ENCODE peak calls at places on chromosomes 11 and 22, in eight cellular contexts. One of them, this sample, is unnamed.

GRCh38 chr11:16191852-16192240 is 164.5 kb downstream of the SOX6 start:
- DNase-seq in fibroblast of mammary gland: no peak
- DNase-seq in SK-MEL-5: peak
- DNase-seq in pancreas: no peak
- DNase-seq in iPS-NIHi11: no peak
- DNase-seq in myocyte: no peak
- DNase-seq in H1: no peak
- DNase-seq in spleen: no peak
- DNase-seq in this sample: no peak

GRCh38 chr11:116578971-116579687 is 193.7 kb downstream of the BUD13 start:
- DNase-seq in iPS-NIHi11: peak
- DNase-seq in myocyte: no peak
- DNase-seq in pancreas: no peak
- DNase-seq in spleen: no peak
- DNase-seq in SK-MEL-5: no peak
- DNase-seq in fibroblast of mammary gland: peak
- DNase-seq in H1: no peak
- DNase-seq in this sample: no peak

GRCh38 chr11:88531776-88532175 is 194.2 kb upstream of the CTSC start:
- DNase-seq in myocyte: no peak
- DNase-seq in fibroblast of mammary gland: no peak
- DNase-seq in spleen: no peak
- DNase-seq in SK-MEL-5: no peak
- DNase-seq in iPS-NIHi11: no peak
- DNase-seq in pancreas: no peak
- DNase-seq in H1: no peak
- DNase-seq in this sample: no peak

GRCh38 chr11:114738954-114739353 is 60.6 kb downstream of the NXPE2 start:
- DNase-seq in iPS-NIHi11: peak
- DNase-seq in myocyte: peak
- DNase-seq in fibroblast of mammary gland: peak
- DNase-seq in H1: peak
- DNase-seq in spleen: no peak
- DNase-seq in SK-MEL-5: peak
- DNase-seq in pancreas: peak
- DNase-seq in this sample: peak

GRCh38 chr11:33735426-33736147 is 636 bp downstream of the CD59 start:
- DNase-seq in spleen: peak
- DNase-seq in iPS-NIHi11: peak
- DNase-seq in H1: no peak
- DNase-seq in pancreas: no peak
- DNase-seq in fibroblast of mammary gland: no peak
- DNase-seq in myocyte: peak
- DNase-seq in SK-MEL-5: no peak
- DNase-seq in this sample: no peak

GRCh38 chr22:19393704-19394103 is 37.8 kb downstream of the HIRA start:
- DNase-seq in myocyte: no peak
- DNase-seq in fibroblast of mammary gland: no peak
- DNase-seq in SK-MEL-5: no peak
- DNase-seq in iPS-NIHi11: no peak
- DNase-seq in pancreas: no peak
- DNase-seq in H1: no peak
- DNase-seq in spleen: no peak
- DNase-seq in this sample: no peak

GRCh38 chr22:42931421-42932196 is 74.5 kb upstream of the ARFGAP3 start:
- DNase-seq in myocyte: peak
- DNase-seq in H1: no peak
- DNase-seq in SK-MEL-5: no peak
- DNase-seq in pancreas: peak
- DNase-seq in iPS-NIHi11: no peak
- DNase-seq in fibroblast of mammary gland: peak
- DNase-seq in spleen: peak
- DNase-seq in this sample: no peak

GRCh38 chr22:18970180-18970947 is 34.3 kb upstream of the PRODH start:
- DNase-seq in myocyte: no peak
- DNase-seq in iPS-NIHi11: peak
- DNase-seq in spleen: peak
- DNase-seq in SK-MEL-5: no peak
- DNase-seq in pancreas: peak
- DNase-seq in fibroblast of mammary gland: no peak
- DNase-seq in H1: no peak
- DNase-seq in this sample: no peak

GRCh38 chr22:44697423-44698179 is 4.4 kb upstream of the PRR5 start:
- DNase-seq in myocyte: peak
- DNase-seq in pancreas: peak
- DNase-seq in H1: peak
- DNase-seq in SK-MEL-5: peak
- DNase-seq in spleen: peak
- DNase-seq in iPS-NIHi11: peak
- DNase-seq in fibroblast of mammary gland: peak
- DNase-seq in this sample: no peak

GRCh38 chr11:2919188-2919587 is 10.0 kb downstream of the PHLDA2 start:
- DNase-seq in fibroblast of mammary gland: no peak
- DNase-seq in SK-MEL-5: no peak
- DNase-seq in spleen: no peak
- DNase-seq in H1: no peak
- DNase-seq in pancreas: peak
- DNase-seq in iPS-NIHi11: no peak
- DNase-seq in myocyte: no peak
- DNase-seq in this sample: no peak

GRCh38 chr11:59197990-59198389 is 14.7 kb downstream of the MPEG1 start:
- DNase-seq in fibroblast of mammary gland: no peak
- DNase-seq in SK-MEL-5: no peak
- DNase-seq in myocyte: peak
- DNase-seq in iPS-NIHi11: no peak
- DNase-seq in H1: no peak
- DNase-seq in pancreas: peak
- DNase-seq in spleen: no peak
- DNase-seq in this sample: peak

GRCh38 chr22:46070215-46070721 is 80.1 kb upstream of the PPARA start:
- DNase-seq in SK-MEL-5: no peak
- DNase-seq in fibroblast of mammary gland: peak
- DNase-seq in pancreas: peak
- DNase-seq in iPS-NIHi11: no peak
- DNase-seq in myocyte: no peak
- DNase-seq in spleen: peak
- DNase-seq in H1: no peak
- DNase-seq in this sample: no peak

GRCh38 chr11:76680517-76681425 is 10.2 kb upstream of the LRRC32 start:
- DNase-seq in H1: peak
- DNase-seq in fibroblast of mammary gland: peak
- DNase-seq in spleen: peak
- DNase-seq in pancreas: peak
- DNase-seq in iPS-NIHi11: peak
- DNase-seq in SK-MEL-5: peak
- DNase-seq in myocyte: peak
- DNase-seq in this sample: peak

GRCh38 chr11:68200639-68201038 is 12.5 kb downstream of the KMT5B start:
- DNase-seq in iPS-NIHi11: no peak
- DNase-seq in fibroblast of mammary gland: peak
- DNase-seq in H1: no peak
- DNase-seq in pancreas: no peak
- DNase-seq in spleen: no peak
- DNase-seq in myocyte: peak
- DNase-seq in SK-MEL-5: no peak
- DNase-seq in this sample: no peak

GRCh38 chr11:134338068-134338467 is 6.3 kb downstream of the GLB1L2 start:
- DNase-seq in spleen: no peak
- DNase-seq in iPS-NIHi11: no peak
- DNase-seq in H1: no peak
- DNase-seq in fibroblast of mammary gland: no peak
- DNase-seq in SK-MEL-5: no peak
- DNase-seq in myocyte: no peak
- DNase-seq in pancreas: no peak
- DNase-seq in this sample: no peak

GRCh38 chr11:46181843-46182424 is 60.7 kb upstream of the PHF21A start:
- DNase-seq in H1: no peak
- DNase-seq in iPS-NIHi11: no peak
- DNase-seq in myocyte: no peak
- DNase-seq in spleen: no peak
- DNase-seq in pancreas: no peak
- DNase-seq in fibroblast of mammary gland: no peak
- DNase-seq in SK-MEL-5: no peak
- DNase-seq in this sample: no peak

GRCh38 chr22:30325724-30326703 is 727 bp downstream of the TBC1D10A start:
- DNase-seq in pancreas: no peak
- DNase-seq in H1: no peak
- DNase-seq in iPS-NIHi11: peak
- DNase-seq in fibroblast of mammary gland: no peak
- DNase-seq in SK-MEL-5: peak
- DNase-seq in myocyte: no peak
- DNase-seq in spleen: no peak
- DNase-seq in this sample: no peak

GRCh38 chr11:12079726-12080556 is 30.4 kb upstream of the MICAL2 start:
- DNase-seq in fibroblast of mammary gland: peak
- DNase-seq in SK-MEL-5: no peak
- DNase-seq in myocyte: peak
- DNase-seq in spleen: no peak
- DNase-seq in pancreas: no peak
- DNase-seq in iPS-NIHi11: no peak
- DNase-seq in H1: no peak
- DNase-seq in this sample: peak

GRCh38 chr22:36758792-36759271 is 17.1 kb downstream of the IFT27 start:
- DNase-seq in myocyte: no peak
- DNase-seq in pancreas: no peak
- DNase-seq in fibroblast of mammary gland: no peak
- DNase-seq in SK-MEL-5: no peak
- DNase-seq in spleen: peak
- DNase-seq in H1: no peak
- DNase-seq in iPS-NIHi11: no peak
- DNase-seq in this sample: no peak

GRCh38 chr22:18076060-18076497 is 1.7 kb upstream of the PEX26 start:
- DNase-seq in H1: no peak
- DNase-seq in myocyte: peak
- DNase-seq in fibroblast of mammary gland: peak
- DNase-seq in pancreas: peak
- DNase-seq in spleen: no peak
- DNase-seq in iPS-NIHi11: peak
- DNase-seq in SK-MEL-5: peak
- DNase-seq in this sample: peak

GRCh38 chr11:130163346-130164220 is 4.0 kb downstream of the ST14 start:
- DNase-seq in myocyte: no peak
- DNase-seq in fibroblast of mammary gland: no peak
- DNase-seq in spleen: no peak
- DNase-seq in iPS-NIHi11: no peak
- DNase-seq in pancreas: peak
- DNase-seq in H1: no peak
- DNase-seq in SK-MEL-5: no peak
- DNase-seq in this sample: no peak

This sample was measured in foreskin melanocyte.